ENCODE peak calls at places on chromosomes 16 and 17, in four cellular contexts. O is naive thymus-derived CD4-positive, alpha-beta T cell; F is heart right ventricle; T is stomach. K is an unnamed sample. For H3K36me3 and H3K27me3, the result is how much of the 10 kb centered on the place peaks cover.

GRCh38 chr17:2709173-2709661 is 2.3 kb downstream of the CLUH start:
- DNase-seq in T (peak), O (no peak), F (no peak), K (no peak)

GRCh38 chr17:78250891-78251772 is 19.7 kb downstream of the TMEM235 start:
- DNase-seq in F (peak), T (peak), O (peak), K (peak)

GRCh38 chr17:73196500-73196899 is 3.6 kb downstream of the COG1 start:
- DNase-seq in O (no peak), F (peak), T (peak), K (no peak)

GRCh38 chr17:29614345-29615047 is 8.2 kb downstream of the CORO6 start:
- DNase-seq in O (no peak), F (no peak), T (no peak), K (no peak)

GRCh38 chr16:73735018-73735417 is 561.6 kb upstream of the PSMD7 start:
- DNase-seq in T (no peak), O (no peak), F (no peak), K (no peak)

GRCh38 chr17:44844390-44844830 is 3.3 kb upstream of the HIGD1B start:
- DNase-seq in F (peak), T (no peak), O (no peak), K (no peak)

GRCh38 chr17:17425005-17425404 is 51.8 kb upstream of the MED9 start:
- DNase-seq in O (no peak), T (peak), F (no peak), K (no peak)

GRCh38 chr17:30517786-30518185 is 40.6 kb downstream of the GOSR1 start:
- DNase-seq in F (no peak), T (no peak), O (no peak), K (no peak)

GRCh38 chr17:71192039-71192555 is 928.7 kb upstream of the SOX9 start:
- DNase-seq in O (no peak), F (no peak), T (no peak), K (no peak)

GRCh38 chr16:31527617-31528287 is at the start of gene AHSP:
- DNase-seq in F (no peak), O (no peak), T (no peak), K (no peak)

GRCh38 chr16:50502616-50503000 is 45.6 kb upstream of the NKD1 start:
- DNase-seq in F (no peak), T (no peak), O (no peak), K (no peak)

GRCh38 chr17:63358111-63358839 is 87.8 kb downstream of the CYB561 start:
- DNase-seq in F (no peak), T (no peak), O (no peak), K (no peak)

GRCh38 chr17:83080641-83081560 is 1.5 kb downstream of the METRNL start:
- DNase-seq in T (peak), F (no peak), O (no peak), K (peak)

GRCh38 chr16:66421891-66422290 is 5.2 kb upstream of the BEAN1 start:
- DNase-seq in T (no peak), F (no peak), O (no peak), K (no peak)

GRCh38 chr17:1232786-1233185 is 37.5 kb upstream of the BHLHA9 start:
- DNase-seq in T (no peak), O (no peak), F (no peak), K (no peak)

GRCh38 chr17:12024332-12024731 is 3.7 kb downstream of the MAP2K4 start:
- DNase-seq in O (no peak), T (no peak), F (no peak), K (no peak)

GRCh38 chr16:10136916-10137315 is 45.3 kb downstream of the GRIN2A start:
- DNase-seq in F (no peak), T (no peak), O (no peak), K (no peak)

GRCh38 chr17:16939271-16939576 is 32.7 kb downstream of the TNFRSF13B start:
- DNase-seq in F (no peak), T (no peak), O (no peak), K (no peak)

GRCh38 chr17:49984283-49984682 is 10.7 kb downstream of the DLX3 start:
- DNase-seq in O (no peak), F (no peak), T (no peak), K (no peak)

GRCh38 chr17:40071720-40072480 is 9.1 kb downstream of the THRA start:
- DNase-seq in T (peak), F (peak), O (no peak), K (no peak)

GRCh38 chr16:13984794-13985193 is 64.8 kb downstream of the ERCC4 start:
- DNase-seq in T (no peak), F (no peak), O (no peak), K (no peak)

GRCh38 chr17:27582696-27583095 is 48.3 kb upstream of the LGALS9 start:
- DNase-seq in F (no peak), T (no peak), O (no peak), K (no peak)

GRCh38 chr17:27588354-27588753 is 42.6 kb upstream of the LGALS9 start:
- DNase-seq in T (no peak), F (no peak), O (no peak), K (no peak)

GRCh38 chr17:27585792-27586191 is 45.2 kb upstream of the LGALS9 start:
- DNase-seq in F (no peak), O (no peak), T (no peak), K (no peak)

GRCh38 chr17:27586203-27586701 is 44.7 kb upstream of the LGALS9 start:
- DNase-seq in F (no peak), T (no peak), O (no peak), K (no peak)

DNA sequence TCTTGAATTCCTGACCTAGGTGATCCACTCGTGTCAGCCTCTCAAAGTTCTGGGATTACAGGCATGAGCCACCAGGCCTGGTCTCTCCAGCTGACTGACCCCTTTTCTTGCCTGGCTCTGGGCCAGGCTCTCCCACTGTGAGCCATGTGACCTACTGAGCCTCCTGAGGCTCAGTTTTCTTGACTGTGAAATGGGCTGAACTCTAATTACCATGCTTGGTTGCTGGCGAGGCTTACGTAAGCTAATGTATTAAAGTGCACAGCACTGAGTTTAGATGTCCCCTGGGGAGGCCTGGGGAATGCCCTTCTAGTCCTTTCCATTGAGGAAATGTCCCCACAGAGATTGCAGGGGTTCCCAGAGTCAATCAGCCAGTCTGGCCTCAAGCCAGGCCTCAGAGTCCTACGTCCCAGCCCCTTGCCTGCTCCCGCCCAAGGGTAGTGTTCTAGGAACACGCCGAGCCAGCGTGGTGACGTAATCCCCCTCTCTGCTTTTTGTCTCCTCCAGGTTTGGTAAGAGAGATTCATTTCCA is 45.8 kb upstream of the LGALS9 start:
- DNase-seq in O (no peak), T (no peak), F (no peak), K (no peak)
- H3K36me3 ChIP-seq in O (under half), T (under half), F (half or more), K (under half)

GRCh38 chr17:79613195-79613517 is 2.3 kb upstream of the RBFOX3 start:
- DNase-seq in O (no peak), T (no peak), F (no peak), K (no peak)
- H3K27me3 ChIP-seq in O (under half), T (half or more), F (half or more), K (under half)

GRCh38 chr17:58382108-58382884 is 30.3 kb upstream of the SUPT4H1 start:
- DNase-seq in F (no peak), T (no peak), O (no peak), K (no peak)

GRCh38 chr17:58382885-58383248 is 30.9 kb upstream of the SUPT4H1 start:
- DNase-seq in F (no peak), T (no peak), O (no peak), K (no peak)

GRCh38 chr17:58385359-58385899 is 31.9 kb downstream of the RNF43 start:
- DNase-seq in O (no peak), F (no peak), T (no peak), K (no peak)

GRCh38 chr17:58384900-58385299 is 32.4 kb downstream of the RNF43 start:
- DNase-seq in T (no peak), O (no peak), F (no peak), K (no peak)

GRCh38 chr17:58383892-58384462 is 32.0 kb upstream of the SUPT4H1 start:
- DNase-seq in O (no peak), F (no peak), T (no peak), K (no peak)
- H3K36me3 ChIP-seq in O (under half), F (under half), T (under half), K (under half)

GRCh38 chr17:79749156-79749815 is 18.5 kb downstream of the ENPP7 start:
- DNase-seq in T (no peak), F (no peak), O (no peak), K (no peak)
- H3K27me3 ChIP-seq in T (half or more), F (half or more), O (under half), K (under half)

GRCh38 chr17:4074831-4075495 is 67.9 kb downstream of the ZZEF1 start:
- DNase-seq in T (no peak), F (no peak), O (peak), K (peak)

GRCh38 chr17:4072487-4073157 is 70.2 kb downstream of the ZZEF1 start:
- DNase-seq in O (no peak), F (no peak), T (no peak), K (no peak)

GRCh38 chr17:4068918-4069317 is 73.9 kb downstream of the ZZEF1 start:
- DNase-seq in O (no peak), F (no peak), T (no peak), K (no peak)

DNA sequence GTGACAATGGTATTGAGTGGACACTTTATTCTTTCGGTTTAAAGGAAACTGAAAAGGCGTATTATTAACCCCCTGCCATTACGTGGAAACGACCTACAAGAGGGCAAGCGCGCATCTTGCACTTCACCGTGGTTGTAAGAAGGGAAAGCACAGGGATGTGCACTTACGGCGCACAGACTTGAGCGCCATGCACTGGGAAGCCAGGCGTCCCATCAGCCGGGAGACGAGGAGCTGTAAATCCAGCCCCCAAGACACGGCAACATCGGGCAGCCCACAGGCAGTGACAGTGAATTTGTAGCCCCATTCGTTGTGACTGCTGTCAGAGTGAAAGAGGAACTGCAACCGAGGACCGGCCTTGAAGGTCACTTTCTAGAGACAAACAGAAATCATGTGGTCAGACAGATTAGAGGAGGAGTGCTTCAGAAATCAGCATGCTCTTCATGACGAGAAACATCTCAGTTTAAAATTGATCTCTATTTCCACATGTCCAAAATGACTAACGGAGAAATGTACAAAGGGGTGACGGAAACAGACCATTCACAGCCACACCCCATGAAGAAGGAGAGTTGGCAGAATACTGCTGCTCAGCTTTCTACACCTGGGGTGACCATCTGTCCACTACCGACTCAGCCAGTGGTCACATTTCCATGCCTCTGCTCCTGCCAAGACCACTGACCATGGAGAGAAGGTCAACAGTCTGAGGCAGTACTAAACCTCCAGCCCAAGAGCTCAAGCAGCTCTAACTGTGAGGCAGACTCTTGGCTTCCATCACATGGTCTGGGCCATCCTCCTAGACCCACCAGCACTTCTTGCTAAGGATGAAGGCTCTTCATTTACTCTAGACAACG is 68.6 kb downstream of the ZZEF1 start:
- DNase-seq in F (peak), O (no peak), T (peak), K (no peak)
- H3K36me3 ChIP-seq in F (half or more), O (half or more), T (half or more), K (half or more)

GRCh38 chr16:3190949-3191353 is 2.9 kb downstream of the OR1F1 start:
- DNase-seq in T (no peak), F (no peak), O (no peak), K (peak)
- H3K27me3 ChIP-seq in T (half or more), F (half or more), O (under half), K (half or more)

DNA sequence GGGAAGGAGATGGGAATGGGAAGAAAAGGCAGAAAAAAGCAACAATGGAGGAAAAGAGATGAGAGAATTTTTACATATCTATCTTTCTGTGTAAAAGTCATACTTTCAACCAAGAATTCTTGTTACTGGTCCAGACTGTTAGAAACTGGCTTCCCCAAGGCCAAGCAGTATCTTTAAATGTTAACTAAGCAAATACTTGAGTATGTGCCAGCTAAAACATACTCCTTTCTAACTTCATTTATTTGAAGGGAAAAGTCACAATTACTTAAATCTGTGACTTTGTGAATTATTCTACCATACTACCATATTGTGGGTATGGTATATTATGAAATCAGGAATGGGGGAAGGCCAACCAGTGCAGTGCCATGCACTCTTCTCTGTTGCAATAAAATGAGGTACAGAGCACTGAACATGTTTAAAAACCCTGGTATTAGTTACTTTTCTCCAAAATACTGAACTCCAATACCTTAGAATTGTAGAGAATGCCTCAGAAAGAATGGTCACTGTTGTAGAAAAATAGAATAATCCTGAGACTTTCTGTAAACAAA is 92.3 kb upstream of the C17orf78 start:
- DNase-seq in O (no peak), F (no peak), T (no peak), K (no peak)
- H3K36me3 ChIP-seq in O (under half), F (under half), T (under half), K (under half)

K was measured in CD4-positive, alpha-beta memory T cell.